ENCODE peak calls at places on chromosomes 16 and 17, in nine cellular contexts. H, U, V, G, C, O, L, Q and Z are unnamed samples.

GRCh38 chr16:87169509-87169985 is 147.6 kb downstream of the C16orf95 start:
- DNase-seq in H (no peak), U (peak), V (no peak), G (no peak), C (no peak), O (no peak), L (no peak), Q (no peak), Z (no peak)

GRCh38 chr17:48723555-48724239 is 712 bp downstream of the PRAC2 start:
- DNase-seq in H (peak), U (peak), V (no peak), G (no peak), C (no peak), O (no peak), L (no peak), Q (no peak), Z (no peak)

GRCh38 chr17:82424001-82424862 is 5.8 kb upstream of the OGFOD3 start:
- DNase-seq in H (peak), U (peak), V (peak), G (no peak), C (peak), O (peak), L (peak), Q (no peak), Z (no peak)

GRCh38 chr16:11224096-11224893 is 31.7 kb downstream of the SOCS1 start:
- DNase-seq in H (peak), U (peak), V (no peak), G (peak), C (peak), O (peak), L (peak), Q (peak), Z (no peak)

GRCh38 chr17:72715906-72716572 is 376.4 kb downstream of the SLC39A11 start:
- DNase-seq in H (no peak), U (peak), V (peak), G (no peak), C (no peak), O (no peak), L (no peak), Q (no peak), Z (no peak)

GRCh38 chr17:61455754-61456681 is 3.8 kb downstream of the TBX4 start:
- DNase-seq in H (peak), U (peak), V (no peak), G (no peak), C (no peak), O (no peak), L (no peak), Q (no peak), Z (no peak)

GRCh38 chr16:51888021-51888420 is 658.9 kb downstream of the TOX3 start:
- DNase-seq in H (no peak), U (peak), V (no peak), G (no peak), C (no peak), O (no peak), L (no peak), Q (no peak), Z (no peak)

GRCh38 chr16:70749681-70750601 is 51.0 kb downstream of the VAC14 start:
- DNase-seq in H (peak), U (no peak), V (no peak), G (no peak), C (no peak), O (no peak), L (no peak), Q (no peak), Z (peak)

GRCh38 chr16:27374231-27374793 is 27.7 kb upstream of the IL21R start:
- DNase-seq in H (no peak), U (no peak), V (no peak), G (peak), C (no peak), O (no peak), L (no peak), Q (no peak), Z (no peak)

GRCh38 chr17:7440113-7440822 is 956 bp downstream of the FGF11 start:
- DNase-seq in H (peak), U (peak), V (peak), G (peak), C (peak), O (peak), L (no peak), Q (peak), Z (peak)

GRCh38 chr16:28989363-28989762 is 4.5 kb downstream of the LAT start:
- DNase-seq in H (no peak), U (no peak), V (no peak), G (no peak), C (no peak), O (no peak), L (no peak), Q (no peak), Z (no peak)

GRCh38 chr17:83007504-83008475 is 71.6 kb upstream of the METRNL start:
- DNase-seq in H (peak), U (no peak), V (no peak), G (no peak), C (no peak), O (no peak), L (no peak), Q (no peak), Z (no peak)

GRCh38 chr16:68190099-68190498 is 45.8 kb downstream of the ESRP2 start:
- DNase-seq in H (no peak), U (peak), V (no peak), G (no peak), C (no peak), O (no peak), L (no peak), Q (no peak), Z (no peak)

GRCh38 chr16:29816694-29817441 is 916 bp downstream of the PAGR1 start:
- DNase-seq in H (peak), U (peak), V (peak), G (peak), C (peak), O (peak), L (peak), Q (peak), Z (peak)

GRCh38 chr16:63061319-63061718 is 1025.1 kb upstream of the CDH8 start:
- DNase-seq in H (no peak), U (no peak), V (no peak), G (peak), C (no peak), O (no peak), L (no peak), Q (no peak), Z (no peak)

GRCh38 chr16:80803341-80804060 is 897 bp downstream of the CDYL2 start:
- DNase-seq in H (peak), U (peak), V (no peak), G (no peak), C (peak), O (peak), L (peak), Q (peak), Z (no peak)

GRCh38 chr16:86059253-86060171 is 160.6 kb downstream of the IRF8 start:
- DNase-seq in H (no peak), U (no peak), V (no peak), G (no peak), C (no peak), O (no peak), L (no peak), Q (no peak), Z (no peak)

GRCh38 chr16:3137267-3137666 is 2.4 kb downstream of the ZNF213 start:
- DNase-seq in H (no peak), U (no peak), V (no peak), G (no peak), C (no peak), O (no peak), L (no peak), Q (peak), Z (no peak)

GRCh38 chr17:78517421-78517820 is 59.8 kb downstream of the DNAH17 start:
- DNase-seq in H (no peak), U (no peak), V (no peak), G (no peak), C (no peak), O (no peak), L (no peak), Q (no peak), Z (no peak)

GRCh38 chr17:73308017-73308823 is 3.6 kb downstream of the CDC42EP4 start:
- DNase-seq in H (no peak), U (peak), V (peak), G (peak), C (peak), O (peak), L (no peak), Q (peak), Z (no peak)

GRCh38 chr17:79320331-79320730 is 245.7 kb downstream of the ENGASE start:
- DNase-seq in H (no peak), U (no peak), V (no peak), G (no peak), C (no peak), O (no peak), L (no peak), Q (no peak), Z (no peak)

GRCh38 chr17:14746784-14747575 is 446.1 kb downstream of the HS3ST3B1 start:
- DNase-seq in H (no peak), U (no peak), V (no peak), G (no peak), C (no peak), O (no peak), L (no peak), Q (peak), Z (no peak)

GRCh38 chr17:4968916-4969550 is 1.4 kb upstream of the SPAG7 start:
- DNase-seq in H (peak), U (peak), V (peak), G (no peak), C (no peak), O (no peak), L (no peak), Q (no peak), Z (no peak)